ENCODE peak calls at places on chromosomes 13 and 19, in five cellular contexts. F, X, L, Q and N are unnamed samples.

GRCh38 chr13:110409581-110409992 is 102.5 kb downstream of the COL4A2 start:
- DNase-seq in X (no peak), L (no peak), F (no peak), Q (no peak), N (no peak)

GRCh38 chr13:24727731-24728601 is 36.0 kb upstream of the RNF17 start:
- DNase-seq in F (peak; percentile 86), Q (peak; percentile 68), X (peak; percentile 84), L (peak; percentile 85), N (peak; percentile 59)

GRCh38 chr13:79796116-79796515 is 315.2 kb downstream of the NDFIP2 start:
- DNase-seq in Q (no peak), L (no peak), F (no peak), X (no peak), N (no peak)

GRCh38 chr13:70964124-70964523 is 855.9 kb upstream of the KLHL1 start:
- DNase-seq in L (peak; percentile 33), F (peak; percentile 46), Q (no peak), X (no peak), N (no peak)

GRCh38 chr19:13850910-13851753 is 25.8 kb upstream of the NANOS3 start:
- DNase-seq in F (no peak), X (peak; percentile 91), L (no peak), Q (no peak), N (peak; percentile 40)

GRCh38 chr19:7928741-7929701 is 3.1 kb upstream of the CTXN1 start:
- DNase-seq in F (no peak), X (no peak), L (peak; percentile 75), Q (peak; percentile 81), N (peak; percentile 39)

GRCh38 chr19:1904385-1905070 is 671 bp upstream of the ADAT3 start:
- DNase-seq in L (peak; percentile 84), F (peak; percentile 97), X (peak; percentile 90), Q (no peak), N (no peak)

GRCh38 chr13:40518481-40518882 is 148.0 kb downstream of the FOXO1 start:
- DNase-seq in L (no peak), X (peak; percentile 69), Q (peak; percentile 57), F (no peak), N (peak; percentile 74)

GRCh38 chr13:23695711-23696512 is 125.7 kb downstream of the TNFRSF19 start:
- DNase-seq in L (no peak), Q (peak; percentile 73), F (no peak), X (no peak), N (peak; percentile 40)

GRCh38 chr13:41064493-41064892 is 3.2 kb downstream of the WBP4 start:
- DNase-seq in X (no peak), L (no peak), F (no peak), Q (no peak), N (no peak)

GRCh38 chr13:54226866-54227265 is 1198.3 kb downstream of the OLFM4 start:
- DNase-seq in L (no peak), F (no peak), X (no peak), Q (no peak), N (no peak)

GRCh38 chr19:39906283-39906682 is 28.2 kb downstream of the FCGBP start:
- DNase-seq in L (no peak), F (no peak), Q (no peak), X (no peak), N (no peak)

GRCh38 chr19:467554-467953 is 6.7 kb upstream of the SHC2 start:
- DNase-seq in L (no peak), X (no peak), F (no peak), Q (no peak), N (no peak)

GRCh38 chr19:42155796-42156195 is 23.6 kb upstream of the POU2F2 start:
- DNase-seq in Q (no peak), L (no peak), F (no peak), X (no peak), N (no peak)

GRCh38 chr13:41456768-41457588 is at the start of gene RGCC:
- DNase-seq in Q (peak; percentile 96), L (peak; percentile 87), X (peak; percentile 76), F (peak; percentile 58), N (peak; percentile 96)

GRCh38 chr13:111216166-111216960 is 101.3 kb downstream of the ARHGEF7 start:
- DNase-seq in X (peak; percentile 45), L (peak; percentile 76), F (peak; percentile 38), Q (peak; percentile 36), N (no peak)

GRCh38 chr13:110017379-110017778 is 231.0 kb upstream of the IRS2 start:
- DNase-seq in Q (no peak), F (peak; percentile 47), L (no peak), X (peak; percentile 31), N (no peak)

GRCh38 chr13:36090592-36090991 is 40.6 kb downstream of the DCLK1 start:
- DNase-seq in Q (no peak), L (no peak), X (no peak), F (no peak), N (no peak)

GRCh38 chr19:19448238-19448544 is 42.7 kb downstream of the GATAD2A start:
- DNase-seq in L (no peak), F (no peak), Q (no peak), X (peak; percentile 73), N (no peak)

GRCh38 chr13:38216181-38216580 is 133.5 kb upstream of the UFM1 start:
- DNase-seq in Q (no peak), L (no peak), F (no peak), X (no peak), N (no peak)

GRCh38 chr19:16111160-16111908 is at the start of gene RAB8A:
- DNase-seq in X (peak; percentile 99), F (peak; percentile 98), L (peak; percentile 100), Q (peak; percentile 100), N (peak; percentile 99)

GRCh38 chr13:52161193-52161646 is 1.8 kb upstream of the NEK3 start:
- DNase-seq in X (no peak), F (no peak), L (no peak), Q (no peak), N (no peak)

GRCh38 chr19:15330801-15331418 is 1.4 kb downstream of the BRD4 start:
- DNase-seq in F (peak; percentile 50), L (peak; percentile 56), X (peak; percentile 35), Q (peak; percentile 29), N (peak; percentile 23)

GRCh38 chr19:6233827-6234511 is 45.8 kb downstream of the MLLT1 start:
- DNase-seq in X (peak; percentile 47), F (no peak), L (no peak), Q (no peak), N (no peak)

GRCh38 chr13:66402071-66402470 is 828.1 kb downstream of the PCDH9 start:
- DNase-seq in X (no peak), Q (no peak), F (no peak), L (no peak), N (no peak)

GRCh38 chr19:17829855-17830566 is 8.7 kb upstream of the INSL3 start:
- DNase-seq in L (peak; percentile 89), X (no peak), Q (no peak), F (peak; percentile 90), N (no peak)